ENCODE peak calls at places on chromosomes 7 and 10, in eight cellular contexts. W is GM19239, M is kidney glomerular epithelial cell, N is ACHN, U is frontal cortex, V is NCI-H524, E is NCI-H2081 treated with DMSO at 0.1 percent for 48 hours, X is fibroblast of lung. C is an unnamed sample.
A peak's percentile ranks its signal among the peaks of the same experiment; 100 is the strongest.

GRCh38 chr10:110395350-110396283 is 90.9 kb upstream of the SMNDC1 start:
- DNase-seq in V (no peak), W (peak; percentile 37), E (no peak), U (no peak), X (peak; percentile 98), M (peak; percentile 97), N (peak; percentile 79), C (no peak)

GRCh38 chr7:30427296-30428080 is 51.1 kb downstream of the NOD1 start:
- DNase-seq in X (no peak), N (no peak), E (no peak), W (no peak), V (no peak), U (no peak), M (no peak), C (no peak)

GRCh38 chr7:55254596-55255500 is 110.3 kb upstream of the LANCL2 start:
- DNase-seq in W (peak; percentile 72), N (peak; percentile 90), V (peak; percentile 69), M (peak; percentile 58), E (no peak), U (peak; percentile 84), X (peak; percentile 70), C (no peak)

GRCh38 chr7:71120096-71120495 is 11.8 kb upstream of the GALNT17 start:
- DNase-seq in N (no peak), V (no peak), W (no peak), X (no peak), U (no peak), E (no peak), M (no peak), C (no peak)

GRCh38 chr7:147279951-147280350 is 1163.3 kb downstream of the CNTNAP2 start:
- DNase-seq in E (peak; percentile 84), M (no peak), N (no peak), U (peak; percentile 5), X (no peak), V (no peak), W (no peak), C (peak; percentile 8)

GRCh38 chr10:115975031-115975430 is 298.0 kb downstream of the GFRA1 start:
- DNase-seq in X (no peak), U (no peak), W (no peak), V (no peak), M (no peak), N (no peak), E (no peak), C (no peak)

GRCh38 chr10:124152781-124153600 is 59.6 kb upstream of the CHST15 start:
- DNase-seq in X (peak; percentile 79), M (peak; percentile 86), U (no peak), V (no peak), W (peak; percentile 67), E (peak; percentile 79), N (peak; percentile 97), C (peak; percentile 40)

GRCh38 chr10:125154529-125154928 is 5.8 kb downstream of the CTBP2 start:
- DNase-seq in E (no peak), X (no peak), U (no peak), N (no peak), M (no peak), W (no peak), V (no peak), C (no peak)

GRCh38 chr7:46583606-46584005 is 662.5 kb upstream of the IGFBP3 start:
- DNase-seq in E (no peak), V (no peak), M (no peak), N (no peak), W (no peak), X (peak; percentile 58), U (no peak), C (no peak)

GRCh38 chr10:97553575-97554100 is 18.9 kb upstream of the ANKRD2 start:
- DNase-seq in W (no peak), M (peak; percentile 61), V (peak; percentile 28), N (peak; percentile 72), U (no peak), E (no peak), X (peak; percentile 81), C (no peak)

GRCh38 chr10:29127037-29127436 is 161.8 kb upstream of the LYZL1 start:
- DNase-seq in N (no peak), M (no peak), E (no peak), W (no peak), V (no peak), X (no peak), U (no peak), C (no peak)

GRCh38 chr7:26398436-26399308 is 107.0 kb downstream of the SNX10 start:
- DNase-seq in W (peak; percentile 65), E (no peak), V (peak; percentile 57), N (peak; percentile 89), X (peak; percentile 30), M (peak; percentile 39), U (peak; percentile 58), C (no peak)

C was measured in NCI-H187 treated with DMSO at 0.1 percent for 48 hours.